ENCODE peak calls at places on chromosome 19, in nine cellular contexts. One of them, this sample, is unnamed.

GRCh38 chr19:8069116-8069973 is 16.8 kb downstream of the CCL25 start:
- DNase-seq in EH: no peak
- DNase-seq in neuronal stem cell: no peak
- DNase-seq in GM10248: no peak
- DNase-seq in HS-27A: no peak
- DNase-seq in activated naive CD8-positive, alpha-beta T cell treated with anti-CD3 and anti-CD28 coated beads, Interleukin-2, amount 50 U/mL, for 24 hours: peak
- DNase-seq in HEK293T: no peak
- DNase-seq in HT1080: no peak
- DNase-seq in lung: no peak
- DNase-seq in this sample: no peak

GRCh38 chr19:57829316-57829715 is 783 bp upstream of the ZNF587B start:
- DNase-seq in EH: no peak
- DNase-seq in neuronal stem cell: no peak
- DNase-seq in GM10248: no peak
- DNase-seq in HS-27A: no peak
- DNase-seq in activated naive CD8-positive, alpha-beta T cell treated with anti-CD3 and anti-CD28 coated beads, Interleukin-2, amount 50 U/mL, for 24 hours: no peak
- DNase-seq in HEK293T: no peak
- DNase-seq in HT1080: no peak
- DNase-seq in lung: no peak
- DNase-seq in this sample: peak

GRCh38 chr19:16001481-16002312 is 52.9 kb downstream of the OR10H4 start:
- DNase-seq in EH: peak
- DNase-seq in neuronal stem cell: no peak
- DNase-seq in GM10248: peak
- DNase-seq in HS-27A: no peak
- DNase-seq in activated naive CD8-positive, alpha-beta T cell treated with anti-CD3 and anti-CD28 coated beads, Interleukin-2, amount 50 U/mL, for 24 hours: peak
- DNase-seq in HEK293T: no peak
- DNase-seq in HT1080: peak
- DNase-seq in lung: no peak
- DNase-seq in this sample: peak

GRCh38 chr19:17605761-17606745 is 50.6 kb downstream of the COLGALT1 start:
- DNase-seq in EH: peak
- DNase-seq in neuronal stem cell: peak
- DNase-seq in GM10248: peak
- DNase-seq in HS-27A: peak
- DNase-seq in activated naive CD8-positive, alpha-beta T cell treated with anti-CD3 and anti-CD28 coated beads, Interleukin-2, amount 50 U/mL, for 24 hours: peak
- DNase-seq in HEK293T: peak
- DNase-seq in HT1080: peak
- DNase-seq in lung: peak
- DNase-seq in this sample: peak

GRCh38 chr19:53631949-53632407 is at the start of gene DPRX:
- DNase-seq in EH: no peak
- DNase-seq in neuronal stem cell: no peak
- DNase-seq in GM10248: no peak
- DNase-seq in HS-27A: no peak
- DNase-seq in activated naive CD8-positive, alpha-beta T cell treated with anti-CD3 and anti-CD28 coated beads, Interleukin-2, amount 50 U/mL, for 24 hours: no peak
- DNase-seq in HEK293T: no peak
- DNase-seq in HT1080: no peak
- DNase-seq in lung: no peak
- DNase-seq in this sample: no peak

GRCh38 chr19:44712864-44713515 is 14.0 kb downstream of the CEACAM16 start:
- DNase-seq in EH: no peak
- DNase-seq in neuronal stem cell: no peak
- DNase-seq in GM10248: no peak
- DNase-seq in HS-27A: no peak
- DNase-seq in activated naive CD8-positive, alpha-beta T cell treated with anti-CD3 and anti-CD28 coated beads, Interleukin-2, amount 50 U/mL, for 24 hours: no peak
- DNase-seq in HEK293T: no peak
- DNase-seq in HT1080: no peak
- DNase-seq in lung: no peak
- DNase-seq in this sample: peak

GRCh38 chr19:58274771-58275199 is 4.0 kb upstream of the ZNF8 start:
- DNase-seq in EH: peak
- DNase-seq in neuronal stem cell: no peak
- DNase-seq in GM10248: no peak
- DNase-seq in HS-27A: no peak
- DNase-seq in activated naive CD8-positive, alpha-beta T cell treated with anti-CD3 and anti-CD28 coated beads, Interleukin-2, amount 50 U/mL, for 24 hours: no peak
- DNase-seq in HEK293T: no peak
- DNase-seq in HT1080: peak
- DNase-seq in lung: no peak
- DNase-seq in this sample: peak

GRCh38 chr19:1221141-1221903 is 15.7 kb downstream of the STK11 start:
- DNase-seq in EH: peak
- DNase-seq in neuronal stem cell: no peak
- DNase-seq in GM10248: no peak
- DNase-seq in HS-27A: no peak
- DNase-seq in activated naive CD8-positive, alpha-beta T cell treated with anti-CD3 and anti-CD28 coated beads, Interleukin-2, amount 50 U/mL, for 24 hours: no peak
- DNase-seq in HEK293T: no peak
- DNase-seq in HT1080: no peak
- DNase-seq in lung: no peak
- DNase-seq in this sample: peak

GRCh38 chr19:4172861-4173473 is 9.4 kb downstream of the SIRT6 start:
- DNase-seq in EH: peak
- DNase-seq in neuronal stem cell: peak
- DNase-seq in GM10248: peak
- DNase-seq in HS-27A: no peak
- DNase-seq in activated naive CD8-positive, alpha-beta T cell treated with anti-CD3 and anti-CD28 coated beads, Interleukin-2, amount 50 U/mL, for 24 hours: peak
- DNase-seq in HEK293T: peak
- DNase-seq in HT1080: no peak
- DNase-seq in lung: peak
- DNase-seq in this sample: peak

GRCh38 chr19:37078717-37079032 is 442 bp downstream of the ZNF420 start:
- DNase-seq in EH: no peak
- DNase-seq in neuronal stem cell: no peak
- DNase-seq in GM10248: no peak
- DNase-seq in HS-27A: no peak
- DNase-seq in activated naive CD8-positive, alpha-beta T cell treated with anti-CD3 and anti-CD28 coated beads, Interleukin-2, amount 50 U/mL, for 24 hours: no peak
- DNase-seq in HEK293T: no peak
- DNase-seq in HT1080: no peak
- DNase-seq in lung: no peak
- DNase-seq in this sample: no peak

GRCh38 chr19:33334271-33334670 is 31.9 kb upstream of the CEBPA start:
- DNase-seq in EH: no peak
- DNase-seq in neuronal stem cell: no peak
- DNase-seq in GM10248: no peak
- DNase-seq in HS-27A: no peak
- DNase-seq in activated naive CD8-positive, alpha-beta T cell treated with anti-CD3 and anti-CD28 coated beads, Interleukin-2, amount 50 U/mL, for 24 hours: no peak
- DNase-seq in HEK293T: no peak
- DNase-seq in HT1080: no peak
- DNase-seq in lung: no peak
- DNase-seq in this sample: no peak

GRCh38 chr19:27794444-27795042 is 1418.4 kb downstream of the UQCRFS1 start:
- DNase-seq in EH: peak
- DNase-seq in neuronal stem cell: peak
- DNase-seq in GM10248: peak
- DNase-seq in HS-27A: no peak
- DNase-seq in activated naive CD8-positive, alpha-beta T cell treated with anti-CD3 and anti-CD28 coated beads, Interleukin-2, amount 50 U/mL, for 24 hours: peak
- DNase-seq in HEK293T: no peak
- DNase-seq in HT1080: no peak
- DNase-seq in lung: no peak
- DNase-seq in this sample: peak

GRCh38 chr19:13092608-13093260 is 9.9 kb downstream of the LYL1 start:
- DNase-seq in EH: peak
- DNase-seq in neuronal stem cell: no peak
- DNase-seq in GM10248: no peak
- DNase-seq in HS-27A: no peak
- DNase-seq in activated naive CD8-positive, alpha-beta T cell treated with anti-CD3 and anti-CD28 coated beads, Interleukin-2, amount 50 U/mL, for 24 hours: no peak
- DNase-seq in HEK293T: no peak
- DNase-seq in HT1080: no peak
- DNase-seq in lung: no peak
- DNase-seq in this sample: no peak

GRCh38 chr19:8088752-8089663 is 36.4 kb downstream of the CCL25 start:
- DNase-seq in EH: no peak
- DNase-seq in neuronal stem cell: no peak
- DNase-seq in GM10248: no peak
- DNase-seq in HS-27A: no peak
- DNase-seq in activated naive CD8-positive, alpha-beta T cell treated with anti-CD3 and anti-CD28 coated beads, Interleukin-2, amount 50 U/mL, for 24 hours: no peak
- DNase-seq in HEK293T: no peak
- DNase-seq in HT1080: no peak
- DNase-seq in lung: no peak
- DNase-seq in this sample: no peak

GRCh38 chr19:1259206-1259872 is 9.8 kb upstream of the CIRBP start:
- DNase-seq in EH: peak
- DNase-seq in neuronal stem cell: no peak
- DNase-seq in GM10248: peak
- DNase-seq in HS-27A: no peak
- DNase-seq in activated naive CD8-positive, alpha-beta T cell treated with anti-CD3 and anti-CD28 coated beads, Interleukin-2, amount 50 U/mL, for 24 hours: peak
- DNase-seq in HEK293T: no peak
- DNase-seq in HT1080: peak
- DNase-seq in lung: peak
- DNase-seq in this sample: peak

GRCh38 chr19:3061214-3062161 is 807 bp downstream of the TLE5 start:
- DNase-seq in EH: peak
- DNase-seq in neuronal stem cell: no peak
- DNase-seq in GM10248: peak
- DNase-seq in HS-27A: no peak
- DNase-seq in activated naive CD8-positive, alpha-beta T cell treated with anti-CD3 and anti-CD28 coated beads, Interleukin-2, amount 50 U/mL, for 24 hours: peak
- DNase-seq in HEK293T: no peak
- DNase-seq in HT1080: no peak
- DNase-seq in lung: no peak
- DNase-seq in this sample: no peak

This sample was measured in mesenchymal stem cell.